ENCODE peak calls at places on chromosomes 12 and 14, in four cellular contexts. C, Y, I and H are unnamed samples.

GRCh38 chr12:106642991-106643390 is 60.2 kb downstream of the RFX4 start:
- DNase-seq in C (no peak), I (no peak), Y (no peak), H (no peak)

GRCh38 chr12:82627799-82628198 is 58.9 kb upstream of the TMTC2 start:
- DNase-seq in I (no peak), Y (peak; percentile 45), C (no peak), H (no peak)

GRCh38 chr14:66038214-66038977 is 447.8 kb upstream of the CCDC196 start:
- DNase-seq in Y (peak; percentile 45), I (no peak), C (no peak), H (no peak)

GRCh38 chr12:116416161-116416560 is 138.7 kb upstream of the MED13L start:
- DNase-seq in I (no peak), Y (no peak), C (no peak), H (no peak)

GRCh38 chr12:92543359-92543758 is 159.4 kb upstream of the PLEKHG7 start:
- DNase-seq in I (no peak), Y (no peak), C (no peak), H (no peak)

GRCh38 chr14:44162197-44162596 is 344.9 kb downstream of the FSCB start:
- DNase-seq in C (no peak), I (no peak), Y (no peak), H (no peak)

GRCh38 chr14:84208451-84208850 is 1321.5 kb upstream of the FLRT2 start:
- DNase-seq in C (no peak), Y (no peak), I (no peak), H (no peak)

GRCh38 chr12:122028165-122028591 is 6.5 kb downstream of the BCL7A start:
- DNase-seq in I (no peak), C (peak; percentile 71), Y (no peak), H (no peak)

GRCh38 chr12:129844662-129845061 is 59.2 kb downstream of the TMEM132D start:
- DNase-seq in Y (no peak), C (no peak), I (no peak), H (no peak)

GRCh38 chr12:7907009-7907408 is 29.0 kb downstream of the SLC2A3 start:
- DNase-seq in C (no peak), I (no peak), Y (peak; percentile 73), H (no peak)

GRCh38 chr12:29739279-29739991 is 44.3 kb downstream of the TMTC1 start:
- DNase-seq in Y (no peak), I (no peak), C (no peak), H (no peak)

GRCh38 chr14:75141967-75142366 is 15.1 kb upstream of the NEK9 start:
- DNase-seq in I (peak; percentile 37), C (no peak), Y (peak; percentile 45), H (no peak)
- H3K27ac ChIP-seq in I (no peak overlapping the region), C (peak overlapping the region; percentile 20), Y (no peak overlapping the region), H (no peak overlapping the region)

DNA sequence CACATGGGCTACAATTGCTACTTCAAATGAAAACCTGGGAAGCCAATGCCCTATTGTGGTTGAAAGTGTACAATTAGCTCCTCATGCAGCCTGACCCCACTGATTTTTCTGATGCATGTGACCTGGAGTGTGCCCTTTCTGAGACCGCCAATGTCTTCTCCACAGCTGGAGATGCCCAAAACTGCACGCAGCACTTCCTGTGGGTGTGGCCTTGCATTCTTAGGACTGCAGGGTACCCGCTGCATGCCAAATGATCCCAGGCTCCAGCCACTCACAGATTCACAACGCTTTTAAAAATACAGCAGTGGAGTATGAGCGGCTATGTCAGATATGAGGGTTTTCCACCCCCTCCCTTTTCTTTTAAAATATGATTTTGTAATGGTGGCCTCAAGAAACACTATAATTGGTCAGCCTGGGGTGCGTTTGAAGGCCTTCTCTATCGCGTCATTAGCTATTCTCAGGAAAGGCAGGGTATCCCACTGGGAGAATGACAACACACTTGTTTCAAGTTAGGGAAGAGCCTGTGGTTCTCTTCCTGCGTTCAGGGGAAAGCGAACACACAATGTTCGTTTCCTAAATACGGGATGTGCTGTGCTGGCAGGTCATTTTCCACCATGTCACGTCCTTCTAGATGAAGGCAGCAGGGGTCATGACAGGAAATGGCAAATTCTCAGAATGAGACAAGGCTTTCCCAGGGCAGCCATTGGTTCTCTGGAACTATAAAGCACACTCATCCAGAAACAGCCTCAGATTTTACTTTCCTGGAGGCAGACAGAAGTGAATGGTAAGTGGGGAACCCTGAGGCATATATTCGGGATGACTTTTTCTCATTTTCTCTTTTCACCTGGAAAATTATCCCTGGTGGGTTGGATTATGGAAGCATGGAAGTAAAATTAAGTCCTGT is at the start of gene APOLD1:
- DNase-seq in Y (peak; percentile 86), I (no peak), C (peak; percentile 66), H (peak; percentile 82)
- H3K4me3 ChIP-seq in Y (peak within 1 kb of the TSS; percentile 54), I (peak within 1 kb of the TSS; percentile 75), C (peak within 1 kb of the TSS; percentile 92), H (peak within 1 kb of the TSS; percentile 86)

DNA sequence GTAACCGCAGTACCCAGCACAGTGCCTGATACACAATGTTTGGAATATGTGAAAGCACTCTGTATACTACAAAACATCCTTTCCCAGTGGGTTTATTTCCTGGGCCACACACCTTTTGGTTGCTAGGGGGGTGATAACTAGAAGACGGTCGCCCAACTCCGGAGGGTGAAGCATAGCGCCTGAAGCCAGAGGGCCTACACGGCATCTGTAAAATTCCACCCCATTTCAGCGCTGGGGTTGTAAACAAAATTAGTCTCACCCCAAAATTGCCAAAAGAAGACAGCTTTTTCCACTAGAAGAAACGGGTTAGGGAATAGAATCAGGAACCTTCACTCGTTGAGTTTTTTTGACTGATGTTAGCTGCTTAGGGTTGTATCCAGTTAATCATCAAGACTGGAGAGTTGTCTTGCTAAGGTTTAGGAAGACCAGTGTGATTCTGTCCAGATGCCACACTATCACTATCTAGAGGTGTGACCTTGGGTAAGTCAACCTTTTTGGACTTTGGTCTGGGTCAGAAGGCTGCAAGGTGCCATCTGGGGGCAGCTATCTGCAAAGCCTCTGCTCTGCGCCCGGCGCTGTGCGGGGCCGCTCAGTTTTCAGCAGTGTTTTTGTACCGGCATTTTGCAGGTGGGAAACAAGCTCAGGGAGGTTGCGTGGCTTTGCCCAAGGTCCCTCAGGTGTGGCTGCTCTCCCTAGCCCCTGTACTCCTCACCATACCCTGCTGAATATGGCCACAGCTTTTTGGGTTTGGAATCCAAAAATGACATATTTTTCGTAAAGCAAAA is 1.3 kb downstream of the ZNF839 start:
- DNase-seq in C (no peak), I (no peak), Y (no peak), H (no peak)
- H3K27ac ChIP-seq in C (peak overlapping the region; percentile 99), I (peak overlapping the region; percentile 71), Y (peak overlapping the region; percentile 79), H (peak overlapping the region; percentile 96)

DNA sequence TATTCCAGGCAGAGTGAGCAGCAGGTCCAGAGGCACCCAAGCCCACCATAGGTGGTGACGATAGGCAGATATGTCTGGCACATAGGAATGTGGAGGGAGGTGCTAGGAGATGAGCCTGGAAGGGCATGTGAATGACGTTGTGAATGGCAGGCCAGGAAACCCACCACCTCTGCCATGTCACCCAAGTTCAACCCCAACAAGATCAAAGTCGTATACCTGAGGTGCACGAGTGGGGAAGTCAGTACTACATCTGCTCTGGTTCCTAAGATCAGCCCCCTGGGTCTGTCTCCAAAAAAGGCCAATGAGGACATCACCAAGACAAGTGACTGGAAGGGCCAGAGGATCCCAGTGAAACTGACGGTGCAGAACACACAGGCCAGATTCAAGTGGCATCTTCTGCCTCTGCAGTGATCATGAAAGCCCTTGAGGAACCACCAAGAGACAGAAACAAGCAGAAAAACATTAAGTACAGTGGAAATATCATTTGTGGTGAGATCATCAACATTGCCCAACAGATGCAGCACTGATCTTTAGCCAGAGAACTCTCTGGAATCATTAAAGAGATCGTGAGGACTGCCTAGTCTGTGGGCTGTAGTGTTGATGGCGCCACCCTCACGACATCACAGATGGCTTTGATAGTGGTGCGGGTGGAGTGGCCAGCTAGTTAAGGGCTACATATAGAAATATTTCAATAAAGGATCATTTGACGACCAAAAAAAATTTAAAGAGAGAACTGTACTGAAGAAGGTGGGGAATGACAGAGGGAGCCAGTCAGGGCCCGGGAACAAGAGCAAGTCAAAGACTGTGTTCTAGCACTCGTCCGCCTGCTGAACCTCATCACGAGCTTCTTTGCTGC is 99.7 kb downstream of the ZFP36L1 start:
- DNase-seq in I (no peak), C (no peak), Y (no peak), H (no peak)
- H3K4me3 ChIP-seq in I (no peak overlapping the region), C (no peak overlapping the region), Y (no peak overlapping the region), H (no peak overlapping the region)

GRCh38 chr14:50351016-50351415 is 38.9 kb downstream of the DMAC2L start:
- DNase-seq in C (no peak), I (no peak), Y (peak; percentile 17), H (no peak)
- H3K27ac ChIP-seq in C (no peak overlapping the region), I (no peak overlapping the region), Y (no peak overlapping the region), H (no peak overlapping the region)